ENCODE peak calls at places on chromosomes 16 and 17, in four cellular contexts. One of them, this sample, is unnamed.

GRCh38 chr17:2122641-2123302 is 67.9 kb downstream of the HIC1 start:
- DNase-seq in HL-60: peak; percentile 71
- DNase-seq in K562: no peak
- DNase-seq in H1: no peak
- DNase-seq in this sample: peak; percentile 56

GRCh38 chr16:86252596-86252995 is 257.7 kb upstream of the FOXF1 start:
- DNase-seq in HL-60: no peak
- DNase-seq in K562: peak; percentile 62
- DNase-seq in H1: peak; percentile 82
- DNase-seq in this sample: peak; percentile 31

GRCh38 chr17:34756670-34757021 is 177.3 kb downstream of the TMEM132E start:
- DNase-seq in HL-60: no peak
- DNase-seq in K562: no peak
- DNase-seq in H1: no peak
- DNase-seq in this sample: no peak

GRCh38 chr17:80941171-80941570 is 50.5 kb upstream of the CHMP6 start:
- DNase-seq in HL-60: no peak
- DNase-seq in K562: no peak
- DNase-seq in H1: no peak
- DNase-seq in this sample: peak; percentile 36

GRCh38 chr16:70715113-70715711 is 29.4 kb upstream of the MTSS2 start:
- DNase-seq in HL-60: no peak
- DNase-seq in K562: no peak
- DNase-seq in H1: no peak
- DNase-seq in this sample: peak; percentile 87

GRCh38 chr17:60548990-60549389 is 22.9 kb upstream of the APPBP2 start:
- DNase-seq in HL-60: no peak
- DNase-seq in K562: no peak
- DNase-seq in H1: no peak
- DNase-seq in this sample: no peak

GRCh38 chr16:27330542-27330941 is 16.8 kb downstream of the IL4R start:
- DNase-seq in HL-60: no peak
- DNase-seq in K562: no peak
- DNase-seq in H1: no peak
- DNase-seq in this sample: no peak

GRCh38 chr17:74332017-74332650 is 6.1 kb downstream of the KIF19 start:
- DNase-seq in HL-60: no peak
- DNase-seq in K562: no peak
- DNase-seq in H1: no peak
- DNase-seq in this sample: no peak

GRCh38 chr17:42519546-42520444 is 16.2 kb upstream of the NAGLU start:
- DNase-seq in HL-60: no peak
- DNase-seq in K562: peak; percentile 65
- DNase-seq in H1: peak; percentile 59
- DNase-seq in this sample: no peak

GRCh38 chr17:78133971-78134898 is 3.7 kb downstream of the TMC8 start:
- DNase-seq in HL-60: peak; percentile 75
- DNase-seq in K562: peak; percentile 88
- DNase-seq in H1: peak; percentile 87
- DNase-seq in this sample: peak; percentile 84

GRCh38 chr17:17693253-17693954 is 12.1 kb downstream of the RAI1 start:
- DNase-seq in HL-60: peak; percentile 23
- DNase-seq in K562: no peak
- DNase-seq in H1: no peak
- DNase-seq in this sample: peak; percentile 78

GRCh38 chr17:36829676-36830075 is 107.6 kb upstream of the LHX1 start:
- DNase-seq in HL-60: no peak
- DNase-seq in K562: no peak
- DNase-seq in H1: no peak
- DNase-seq in this sample: no peak

GRCh38 chr17:66200685-66201092 is 8.8 kb upstream of the CEP112 start:
- DNase-seq in HL-60: peak; percentile 68
- DNase-seq in K562: peak; percentile 65
- DNase-seq in H1: peak; percentile 52
- DNase-seq in this sample: peak; percentile 75

GRCh38 chr16:89345663-89346150 is 128.2 kb downstream of the ZNF778 start:
- DNase-seq in HL-60: no peak
- DNase-seq in K562: no peak
- DNase-seq in H1: no peak
- DNase-seq in this sample: no peak

GRCh38 chr17:5499790-5500189 is 13.4 kb downstream of the MIS12 start:
- DNase-seq in HL-60: no peak
- DNase-seq in K562: no peak
- DNase-seq in H1: peak; percentile 62
- DNase-seq in this sample: peak; percentile 78

GRCh38 chr17:65541453-65541852 is 20.0 kb downstream of the AXIN2 start:
- DNase-seq in HL-60: no peak
- DNase-seq in K562: no peak
- DNase-seq in H1: no peak
- DNase-seq in this sample: no peak

GRCh38 chr17:45955326-45955725 is 43.7 kb upstream of the STH start:
- DNase-seq in HL-60: no peak
- DNase-seq in K562: no peak
- DNase-seq in H1: no peak
- DNase-seq in this sample: no peak

GRCh38 chr17:1077536-1078061 is 80.7 kb downstream of the TIMM22 start:
- DNase-seq in HL-60: no peak
- DNase-seq in K562: no peak
- DNase-seq in H1: no peak
- DNase-seq in this sample: no peak

GRCh38 chr17:69638516-69638915 is 224.0 kb downstream of the MAP2K6 start:
- DNase-seq in HL-60: no peak
- DNase-seq in K562: no peak
- DNase-seq in H1: no peak
- DNase-seq in this sample: no peak

GRCh38 chr17:42047343-42047742 is 3.1 kb downstream of the C17orf113 start:
- DNase-seq in HL-60: no peak
- DNase-seq in K562: no peak
- DNase-seq in H1: no peak
- DNase-seq in this sample: no peak

GRCh38 chr17:61731330-61731729 is 132.0 kb downstream of the BRIP1 start:
- DNase-seq in HL-60: no peak
- DNase-seq in K562: no peak
- DNase-seq in H1: no peak
- DNase-seq in this sample: peak; percentile 10

GRCh38 chr16:24755201-24755874 is 25.9 kb downstream of the TNRC6A start:
- DNase-seq in HL-60: no peak
- DNase-seq in K562: no peak
- DNase-seq in H1: no peak
- DNase-seq in this sample: no peak

GRCh38 chr17:20721151-20721550 is 141.6 kb downstream of the CDRT15L2 start:
- DNase-seq in HL-60: no peak
- DNase-seq in K562: no peak
- DNase-seq in H1: no peak
- DNase-seq in this sample: no peak

GRCh38 chr16:15966420-15967222 is 17.2 kb downstream of the ABCC1 start:
- DNase-seq in HL-60: no peak
- DNase-seq in K562: no peak
- DNase-seq in H1: no peak
- DNase-seq in this sample: peak; percentile 74

GRCh38 chr16:2033057-2033911 is 6.6 kb downstream of the NHERF2 start:
- DNase-seq in HL-60: no peak
- DNase-seq in K562: peak; percentile 50
- DNase-seq in H1: peak; percentile 55
- DNase-seq in this sample: peak; percentile 83

GRCh38 chr16:56549744-56550385 is 15.0 kb upstream of the MT4 start:
- DNase-seq in HL-60: no peak
- DNase-seq in K562: no peak
- DNase-seq in H1: no peak
- DNase-seq in this sample: no peak

GRCh38 chr16:88284626-88285513 is 97.9 kb upstream of the ZNF469 start:
- DNase-seq in HL-60: no peak
- DNase-seq in K562: no peak
- DNase-seq in H1: no peak
- DNase-seq in this sample: no peak

GRCh38 chr17:57120814-57121213 is 35.8 kb downstream of the AKAP1 start:
- DNase-seq in HL-60: no peak
- DNase-seq in K562: no peak
- DNase-seq in H1: no peak
- DNase-seq in this sample: no peak

GRCh38 chr16:3702082-3702481 is 15.2 kb downstream of the TRAP1 start:
- DNase-seq in HL-60: no peak
- DNase-seq in K562: no peak
- DNase-seq in H1: no peak
- DNase-seq in this sample: no peak

DNA sequence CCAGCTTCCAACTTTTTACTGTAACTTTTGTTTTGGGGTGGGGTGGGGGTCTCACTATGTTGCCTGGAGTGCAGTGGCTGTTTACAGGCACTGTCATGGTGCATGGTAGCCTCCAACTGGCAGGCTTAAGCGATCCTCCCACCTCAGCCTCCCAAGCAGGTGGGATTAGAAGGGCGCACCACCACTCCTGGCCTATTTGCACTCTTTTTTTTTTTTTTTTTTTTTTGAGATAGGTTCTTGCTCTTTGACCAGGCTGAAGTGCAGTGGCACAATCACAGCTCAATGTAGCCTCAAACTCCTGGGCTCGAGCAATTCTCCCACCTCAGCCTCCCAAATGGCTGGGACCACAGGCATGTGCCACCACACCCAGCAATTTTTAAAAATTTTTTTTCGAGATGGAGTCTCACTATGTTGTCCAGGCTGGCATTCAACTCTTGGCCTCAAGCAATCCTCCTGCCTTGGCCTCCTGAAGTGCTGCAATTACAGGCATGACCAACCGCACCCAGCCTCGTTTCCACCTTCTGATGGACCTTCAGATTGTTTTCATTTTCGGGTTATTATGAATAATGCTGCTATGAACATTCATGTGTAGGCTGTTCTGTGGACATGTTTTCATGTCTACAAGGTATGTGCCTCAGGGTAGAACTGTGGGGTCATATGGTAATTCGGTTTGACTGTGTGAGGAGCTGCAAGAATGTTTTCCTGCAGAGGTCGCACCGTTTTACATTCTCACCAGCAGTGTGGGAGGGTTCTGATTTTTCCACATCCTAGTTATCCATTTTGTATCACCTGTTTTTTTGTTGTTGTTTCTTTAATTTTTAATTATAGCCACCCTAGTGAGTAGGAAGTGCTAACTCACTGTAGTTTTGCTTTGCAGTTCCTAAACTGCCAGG is 10.8 kb downstream of the TRAP1 start:
- DNase-seq in HL-60: no peak
- DNase-seq in K562: no peak
- DNase-seq in H1: no peak
- DNase-seq in this sample: no peak
- TF ChIP-seq GABPA in HL-60: no peak
- TF ChIP-seq GABPA in K562: no peak
- TF ChIP-seq GABPA in H1: no peak
- TF ChIP-seq GABPA in this sample: no peak

GRCh38 chr17:28612936-28613872 is 781 bp downstream of the RSKR start:
- DNase-seq in HL-60: no peak
- DNase-seq in K562: peak; percentile 68
- DNase-seq in H1: peak; percentile 71
- DNase-seq in this sample: peak; percentile 70
- TF ChIP-seq GABPA in HL-60: no peak
- TF ChIP-seq GABPA in K562: no peak
- TF ChIP-seq GABPA in H1: no peak
- TF ChIP-seq GABPA in this sample: no peak

GRCh38 chr16:84953051-84953746 is 58.1 kb downstream of the ZDHHC7 start:
- DNase-seq in HL-60: peak; percentile 57
- DNase-seq in K562: peak; percentile 47
- DNase-seq in H1: no peak
- DNase-seq in this sample: no peak

GRCh38 chr16:84952335-84953050 is 58.8 kb downstream of the ZDHHC7 start:
- DNase-seq in HL-60: peak; percentile 81
- DNase-seq in K562: peak; percentile 99
- DNase-seq in H1: peak; percentile 86
- DNase-seq in this sample: peak; percentile 85

GRCh38 chr16:84949776-84950436 is 61.4 kb downstream of the ZDHHC7 start:
- DNase-seq in HL-60: no peak
- DNase-seq in K562: no peak
- DNase-seq in H1: no peak
- DNase-seq in this sample: no peak

GRCh38 chr16:84948855-84949610 is 62.3 kb downstream of the ZDHHC7 start:
- DNase-seq in HL-60: no peak
- DNase-seq in K562: no peak
- DNase-seq in H1: no peak
- DNase-seq in this sample: no peak

GRCh38 chr16:84950906-84951305 is 60.4 kb downstream of the ZDHHC7 start:
- DNase-seq in HL-60: peak; percentile 64
- DNase-seq in K562: peak; percentile 62
- DNase-seq in H1: no peak
- DNase-seq in this sample: peak; percentile 56
- TF ChIP-seq GABPA in HL-60: no peak
- TF ChIP-seq GABPA in K562: no peak
- TF ChIP-seq GABPA in H1: no peak
- TF ChIP-seq GABPA in this sample: no peak

GRCh38 chr16:67372664-67373063 is 20.6 kb downstream of the TPPP3 start:
- DNase-seq in HL-60: peak; percentile 17
- DNase-seq in K562: peak; percentile 33
- DNase-seq in H1: no peak
- DNase-seq in this sample: peak; percentile 57
- TF ChIP-seq GABPA in HL-60: no peak
- TF ChIP-seq GABPA in K562: no peak
- TF ChIP-seq GABPA in H1: no peak
- TF ChIP-seq GABPA in this sample: no peak

This sample was measured in SK-N-SH.